ENCODE peak calls at places on chromosomes 3 and 15, in six cellular contexts. L, X, W, J, T and Q are unnamed samples.

GRCh38 chr3:154324919-154325318 is 632 bp upstream of the DHX36 start:
- DNase-seq in J (no peak), T (no peak), L (no peak), W (no peak), X (no peak), Q (peak; percentile 3)

GRCh38 chr3:37457392-37458065 is 283.1 kb upstream of the LRRFIP2 start:
- DNase-seq in L (no peak), X (peak; percentile 59), W (no peak), T (peak; percentile 34), J (no peak), Q (no peak)

GRCh38 chr3:133893683-133894333 is 1.9 kb downstream of the RAB6B start:
- DNase-seq in X (no peak), L (no peak), T (no peak), W (no peak), J (no peak), Q (no peak)

GRCh38 chr15:59237119-59237853 is 30.6 kb downstream of the LDHAL6B start:
- DNase-seq in L (no peak), T (no peak), J (no peak), X (no peak), W (no peak), Q (no peak)

GRCh38 chr3:71466483-71466882 is 117.0 kb downstream of the FOXP1 start:
- DNase-seq in W (no peak), X (no peak), L (peak; percentile 72), J (peak; percentile 75), T (no peak), Q (no peak)

GRCh38 chr3:22713936-22714335 is 489.2 kb upstream of the UBE2E2 start:
- DNase-seq in J (no peak), X (no peak), W (no peak), L (peak; percentile 90), T (no peak), Q (no peak)

GRCh38 chr3:54211097-54211496 is 88.7 kb downstream of the CACNA2D3 start:
- DNase-seq in X (no peak), W (no peak), J (no peak), T (no peak), L (no peak), Q (no peak)

GRCh38 chr15:80920271-80920699 is 69.3 kb downstream of the MESD start:
- DNase-seq in L (no peak), T (no peak), X (no peak), J (no peak), W (no peak), Q (no peak)

GRCh38 chr3:69384379-69384778 is 1.5 kb downstream of the FRMD4B start:
- DNase-seq in X (no peak), L (no peak), J (no peak), W (no peak), T (no peak), Q (no peak)

GRCh38 chr15:41407341-41407740 is 5.0 kb upstream of the NDUFAF1 start:
- DNase-seq in J (no peak), X (no peak), W (no peak), L (no peak), T (no peak), Q (no peak)

GRCh38 chr3:28973621-28974020 is 307.2 kb upstream of the RBMS3 start:
- DNase-seq in J (no peak), L (peak; percentile 29), T (no peak), W (no peak), X (no peak), Q (no peak)

GRCh38 chr15:53837263-53837662 is 77.8 kb upstream of the WDR72 start:
- DNase-seq in J (peak; percentile 87), L (peak; percentile 4), X (no peak), T (no peak), W (no peak), Q (peak; percentile 65)

GRCh38 chr3:158918008-158918407 is 116.2 kb downstream of the MFSD1 start:
- DNase-seq in X (peak; percentile 81), T (no peak), L (peak; percentile 68), W (no peak), J (peak; percentile 48), Q (peak; percentile 20)

GRCh38 chr3:172260381-172260780 is 187.9 kb downstream of the GHSR start:
- DNase-seq in W (no peak), T (no peak), X (peak; percentile 74), L (no peak), J (no peak), Q (no peak)

GRCh38 chr15:82139823-82140268 is 94.0 kb upstream of the MEX3B start:
- DNase-seq in T (no peak), W (no peak), J (no peak), L (peak; percentile 69), X (no peak), Q (peak; percentile 26)

GRCh38 chr3:113838631-113839209 is at the start of gene GRAMD1C:
- DNase-seq in X (peak; percentile 90), T (peak; percentile 86), W (peak; percentile 20), J (peak; percentile 85), L (peak; percentile 91), Q (peak; percentile 86)

GRCh38 chr15:65408370-65409283 is 14.1 kb downstream of the IGDCC4 start:
- DNase-seq in T (no peak), J (no peak), X (no peak), W (no peak), L (no peak), Q (no peak)

GRCh38 chr15:65411470-65412071 is 11.2 kb downstream of the IGDCC4 start:
- DNase-seq in T (no peak), X (no peak), W (no peak), L (peak; percentile 34), J (no peak), Q (no peak)

GRCh38 chr15:65410036-65410435 is 12.7 kb downstream of the IGDCC4 start:
- DNase-seq in W (no peak), T (no peak), J (no peak), L (no peak), X (no peak), Q (no peak)

GRCh38 chr15:65410972-65411371 is 11.8 kb downstream of the IGDCC4 start:
- DNase-seq in L (no peak), T (no peak), X (no peak), J (no peak), W (no peak), Q (no peak)

DNA sequence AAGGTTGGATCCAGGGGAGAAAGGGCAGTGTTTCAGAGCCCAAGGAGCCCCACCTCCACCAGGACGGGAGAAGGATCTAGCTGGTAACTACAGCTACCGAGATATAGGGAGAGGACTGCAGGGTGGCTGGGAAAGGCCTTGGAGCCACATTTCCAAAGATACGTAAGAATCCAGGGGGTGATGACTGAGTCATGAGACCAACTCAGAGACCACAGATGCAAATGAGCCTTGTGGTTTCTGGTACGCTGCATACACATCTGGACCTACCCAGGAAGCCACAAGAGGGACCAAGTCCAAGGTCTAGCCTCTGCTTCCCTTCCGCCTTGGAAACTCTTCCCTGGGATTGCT is 13.5 kb downstream of the IGDCC4 start:
- DNase-seq in J (no peak), X (no peak), W (no peak), L (peak; percentile 71), T (no peak), Q (no peak)
- H3K27ac ChIP-seq in J (no peak overlapping the region), X (no peak overlapping the region), W (no peak overlapping the region), L (peak overlapping the region; percentile 92), T (no peak overlapping the region), Q (no peak overlapping the region)

DNA sequence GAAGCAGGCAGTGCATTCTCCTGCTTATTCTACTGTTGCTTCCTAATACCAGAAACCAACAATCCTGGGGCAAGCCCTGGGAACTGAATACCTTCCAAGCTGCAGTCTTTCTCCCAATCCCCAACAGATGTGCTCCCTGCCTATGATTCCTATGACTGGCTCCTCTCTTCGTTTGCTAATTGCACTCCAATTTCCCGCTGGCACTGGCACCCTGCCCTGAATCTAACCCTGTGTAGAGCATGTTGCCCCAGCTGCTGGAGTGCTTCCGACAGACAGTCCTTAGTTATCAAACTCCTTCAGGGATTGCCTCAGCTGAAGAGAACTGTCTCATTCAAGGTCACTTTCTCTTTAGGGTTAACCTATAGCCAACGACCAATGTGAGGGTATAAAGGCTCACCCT is 214.1 kb downstream of the NECTIN3 start:
- DNase-seq in L (no peak), J (no peak), X (no peak), W (no peak), T (no peak), Q (no peak)
- H3K4me3 ChIP-seq in L (no peak overlapping the region), J (no peak overlapping the region), X (no peak overlapping the region), W (no peak overlapping the region), T (no peak overlapping the region), Q (no peak overlapping the region)

GRCh38 chr3:58198804-58199203 is 12.0 kb downstream of the DNASE1L3 start:
- DNase-seq in J (no peak), X (no peak), T (no peak), W (no peak), L (no peak), Q (no peak)

GRCh38 chr3:58200121-58200709 is 10.6 kb downstream of the DNASE1L3 start:
- DNase-seq in L (no peak), T (no peak), X (no peak), W (no peak), J (no peak), Q (no peak)

GRCh38 chr3:58198362-58198761 is 12.4 kb downstream of the DNASE1L3 start:
- DNase-seq in L (peak; percentile 50), W (no peak), X (no peak), J (no peak), T (no peak), Q (no peak)

GRCh38 chr3:58200846-58201355 is 9.9 kb downstream of the DNASE1L3 start:
- DNase-seq in J (no peak), T (no peak), W (no peak), L (no peak), X (no peak), Q (no peak)

GRCh38 chr3:58197588-58197987 is 13.2 kb downstream of the DNASE1L3 start:
- DNase-seq in X (no peak), L (no peak), T (no peak), J (no peak), W (no peak), Q (no peak)
- H3K27ac ChIP-seq in X (no peak overlapping the region), L (peak overlapping the region; percentile 50), T (peak overlapping the region; percentile 42), J (no peak overlapping the region), W (no peak overlapping the region), Q (no peak overlapping the region)

DNA sequence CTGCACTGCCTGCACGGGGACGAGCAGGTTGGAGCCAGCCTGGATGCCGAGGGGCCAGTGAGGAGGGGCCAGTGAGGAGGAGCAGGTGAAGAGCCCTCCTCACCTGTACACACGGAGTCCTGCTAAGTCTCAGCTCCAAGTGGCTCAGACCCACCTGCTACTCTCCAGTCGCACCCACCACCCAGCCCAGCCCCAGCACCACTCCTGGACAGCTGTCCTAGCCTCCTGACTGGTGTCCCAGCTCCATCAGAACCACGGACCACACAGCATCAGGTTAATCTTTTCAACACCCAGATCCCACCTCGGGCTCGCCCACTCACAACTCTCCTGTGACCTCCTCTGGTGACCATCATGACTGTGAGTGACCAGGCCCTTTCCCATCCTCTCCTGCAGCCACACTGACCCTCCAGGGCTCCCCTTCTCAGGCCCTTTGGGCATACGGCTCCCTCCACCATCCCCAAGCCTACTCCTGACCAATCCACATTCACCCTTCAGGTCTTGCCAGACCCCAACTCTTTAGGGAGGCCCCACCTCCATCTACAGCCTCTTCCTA is 13.8 kb downstream of the EFCC1 start:
- DNase-seq in T (no peak), L (no peak), J (no peak), X (no peak), W (no peak), Q (no peak)
- H3K4me3 ChIP-seq in T (no peak overlapping the region), L (no peak overlapping the region), J (no peak overlapping the region), X (no peak overlapping the region), W (no peak overlapping the region), Q (no peak overlapping the region)